ENCODE peak calls at places on chromosomes 4 and X, in seven cellular contexts. W is body of pancreas, U is ovary, O is IMR-90, Y is heart left ventricle, I is lung, L is GM23338. Q is an unnamed sample.

GRCh38 chr4:183638436-183638835 is 20.5 kb downstream of the RWDD4 start:
- DNase-seq in I (no peak), W (no peak), Y (no peak), U (no peak), O (peak; percentile 59), L (no peak), Q (peak; percentile 47)

GRCh38 chr4:94458682-94459081 is 6.9 kb downstream of the PDLIM5 start:
- DNase-seq in W (no peak), Y (no peak), I (no peak), U (no peak), L (no peak), O (no peak), Q (no peak)

GRCh38 chr4:31538877-31539276 is 818.7 kb downstream of the PCDH7 start:
- DNase-seq in W (no peak), L (peak; percentile 25), U (no peak), Y (no peak), I (no peak), O (no peak), Q (no peak)

GRCh38 chr4:3256230-3257124 is 7.5 kb downstream of the MSANTD1 start:
- DNase-seq in O (no peak), I (no peak), W (no peak), L (no peak), U (no peak), Y (no peak), Q (no peak)

GRCh38 chr4:187017156-187017555 is 293.5 kb upstream of the FAT1 start:
- DNase-seq in U (no peak), I (no peak), Y (no peak), O (no peak), W (no peak), L (peak; percentile 45), Q (no peak)

GRCh38 chr4:176781739-176782100 is 11.0 kb downstream of the VEGFC start:
- DNase-seq in W (no peak), O (no peak), I (no peak), Y (no peak), L (no peak), U (no peak), Q (no peak)

GRCh38 chr4:72505314-72505744 is 63.7 kb downstream of the ADAMTS3 start:
- DNase-seq in L (peak; percentile 76), Y (no peak), O (peak; percentile 58), W (no peak), U (no peak), I (no peak), Q (peak; percentile 82)

GRCh38 chrX:117538441-117539418 is 577.9 kb downstream of the KLHL13 start:
- DNase-seq in L (no peak), U (no peak), I (no peak), O (no peak), Y (no peak), W (peak; percentile 8), Q (no peak)

GRCh38 chr4:8099981-8100464 is 58.6 kb downstream of the ABLIM2 start:
- DNase-seq in O (no peak), U (no peak), Y (peak; percentile 32), L (no peak), I (no peak), W (no peak), Q (peak; percentile 11)

GRCh38 chr4:8102831-8103230 is 55.8 kb downstream of the ABLIM2 start:
- DNase-seq in U (no peak), W (no peak), L (no peak), O (no peak), I (no peak), Y (no peak), Q (no peak)

GRCh38 chr4:8101796-8102355 is 56.7 kb downstream of the ABLIM2 start:
- DNase-seq in I (no peak), U (no peak), L (no peak), Y (no peak), O (no peak), W (no peak), Q (no peak)

GRCh38 chr4:8100696-8101095 is 57.9 kb downstream of the ABLIM2 start:
- DNase-seq in L (no peak), U (no peak), Y (no peak), O (no peak), I (no peak), W (no peak), Q (peak; percentile 47)

DNA sequence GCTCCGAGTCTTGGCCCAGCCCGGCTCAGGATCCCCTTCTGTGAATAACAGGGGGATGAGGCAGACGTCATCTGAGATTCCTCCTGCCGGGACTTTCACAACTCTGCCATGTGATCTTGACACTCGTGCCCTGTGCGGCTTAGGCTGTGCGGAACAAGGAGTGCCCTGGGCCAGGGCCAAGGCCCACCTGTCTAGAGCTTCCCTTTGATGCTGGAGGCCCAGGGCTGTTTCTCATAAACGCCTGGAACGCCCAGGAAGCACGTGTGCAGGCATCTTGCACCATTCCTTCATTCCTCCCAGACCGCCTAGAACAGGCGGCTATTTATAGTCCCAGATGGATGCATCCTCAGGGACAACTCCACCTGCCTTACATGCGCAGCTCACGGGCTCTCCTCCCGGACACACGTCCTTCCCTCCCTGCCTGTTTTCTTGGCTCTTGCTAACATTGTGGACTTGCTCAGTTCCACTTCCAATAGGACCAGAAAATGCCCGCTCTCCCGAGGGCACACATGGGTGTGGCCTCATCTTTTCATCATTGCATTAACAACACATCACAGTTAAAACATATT is 57.3 kb downstream of the ABLIM2 start:
- DNase-seq in U (peak; percentile 39), Y (no peak), O (no peak), L (no peak), I (peak; percentile 66), W (no peak), Q (peak; percentile 84)
- TF ChIP-seq CTCF in U (no peak), Y (no peak), O (no peak), L (no peak), I (no peak), W (no peak), Q (no peak)

GRCh38 chrX:12309733-12310054 is 171.4 kb downstream of the FRMPD4 start:
- DNase-seq in Y (no peak), W (no peak), O (no peak), I (no peak), L (peak; percentile 17), U (no peak), Q (no peak)
- H3K4me3 ChIP-seq in Y (no peak overlapping the region), W (no peak overlapping the region), O (no peak overlapping the region), I (no peak overlapping the region), L (peak overlapping the region; percentile 33), U (no peak overlapping the region), Q (no peak overlapping the region)

GRCh38 chr4:17647927-17648326 is 33.5 kb downstream of the MED28 start:
- DNase-seq in W (no peak), Y (no peak), L (peak; percentile 30), O (no peak), U (no peak), I (no peak), Q (no peak)
- TF ChIP-seq CTCF in W (no peak), Y (no peak), L (peak; percentile 53), O (no peak), U (no peak), I (no peak), Q (peak; percentile 20)

DNA sequence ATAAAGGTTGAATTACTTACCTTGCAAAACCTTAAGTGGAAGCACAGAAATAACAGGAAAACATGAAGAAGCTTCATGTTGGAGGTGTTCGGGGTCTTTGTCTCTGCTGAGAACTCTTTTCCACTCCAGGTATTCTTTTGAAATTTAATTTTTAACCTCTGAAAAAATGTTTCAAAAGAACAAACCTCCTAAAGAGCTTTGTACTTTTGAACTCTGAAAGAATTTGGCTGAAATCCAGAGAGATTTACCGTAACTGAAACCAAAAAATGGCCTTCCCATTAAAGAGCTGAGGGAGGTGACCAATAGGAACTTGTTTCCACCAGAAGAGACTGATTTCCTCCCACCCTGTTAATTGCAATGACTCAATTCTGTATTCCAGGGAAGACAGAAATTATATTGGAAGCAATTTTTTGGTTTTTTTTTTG is at the start of gene CFI:
- DNase-seq in Y (no peak), L (no peak), W (no peak), O (peak; percentile 32), I (no peak), U (no peak), Q (peak; percentile 93)
- H3K4me3 ChIP-seq in Y (peak within 1 kb of the TSS; percentile 39), L (no peak within 1 kb of the TSS), W (no peak within 1 kb of the TSS), O (no peak within 1 kb of the TSS), I (no peak within 1 kb of the TSS), U (no peak within 1 kb of the TSS), Q (peak within 1 kb of the TSS; percentile 52)